ENCODE peak calls at places on chromosome 3, in nine cellular contexts. One of them, this sample, is unnamed.

GRCh38 chr3:175651716-175652115 is 792.6 kb downstream of the NAALADL2 start:
- DNase-seq in astrocyte: no peak
- DNase-seq in cardiac fibroblast: no peak
- DNase-seq in esophagus muscularis mucosa: no peak
- DNase-seq in esophagus squamous epithelium: no peak
- DNase-seq in PC-3: no peak
- DNase-seq in fibroblast of lung: no peak
- DNase-seq in heart left ventricle: no peak
- DNase-seq in CD8-positive, alpha-beta T cell: no peak
- DNase-seq in this sample: no peak

GRCh38 chr3:31116651-31117050 is 222.2 kb upstream of the GADL1 start:
- DNase-seq in cardiac fibroblast: peak
- DNase-seq in CD8-positive, alpha-beta T cell: no peak
- DNase-seq in fibroblast of lung: peak
- DNase-seq in PC-3: peak
- DNase-seq in astrocyte: peak
- DNase-seq in esophagus squamous epithelium: no peak
- DNase-seq in heart left ventricle: no peak
- DNase-seq in esophagus muscularis mucosa: no peak
- DNase-seq in this sample: no peak

GRCh38 chr3:88058322-88058592 is 548 bp downstream of the CGGBP1 start:
- DNase-seq in CD8-positive, alpha-beta T cell: no peak
- DNase-seq in fibroblast of lung: no peak
- DNase-seq in cardiac fibroblast: no peak
- DNase-seq in heart left ventricle: no peak
- DNase-seq in esophagus muscularis mucosa: no peak
- DNase-seq in esophagus squamous epithelium: no peak
- DNase-seq in PC-3: peak
- DNase-seq in astrocyte: no peak
- DNase-seq in this sample: no peak

GRCh38 chr3:151171145-151171544 is 31.9 kb downstream of the GPR171 start:
- DNase-seq in heart left ventricle: no peak
- DNase-seq in CD8-positive, alpha-beta T cell: peak
- DNase-seq in fibroblast of lung: peak
- DNase-seq in esophagus muscularis mucosa: no peak
- DNase-seq in cardiac fibroblast: no peak
- DNase-seq in astrocyte: no peak
- DNase-seq in esophagus squamous epithelium: no peak
- DNase-seq in PC-3: no peak
- DNase-seq in this sample: peak

GRCh38 chr3:101204246-101204645 is 116.1 kb downstream of the IMPG2 start:
- DNase-seq in CD8-positive, alpha-beta T cell: no peak
- DNase-seq in fibroblast of lung: peak
- DNase-seq in esophagus squamous epithelium: no peak
- DNase-seq in astrocyte: no peak
- DNase-seq in PC-3: no peak
- DNase-seq in esophagus muscularis mucosa: no peak
- DNase-seq in heart left ventricle: no peak
- DNase-seq in cardiac fibroblast: peak
- DNase-seq in this sample: no peak

GRCh38 chr3:169969696-169970095 is 3.1 kb downstream of the SEC62 start:
- DNase-seq in fibroblast of lung: no peak
- DNase-seq in heart left ventricle: no peak
- DNase-seq in astrocyte: no peak
- DNase-seq in PC-3: no peak
- DNase-seq in esophagus squamous epithelium: no peak
- DNase-seq in CD8-positive, alpha-beta T cell: no peak
- DNase-seq in cardiac fibroblast: no peak
- DNase-seq in esophagus muscularis mucosa: no peak
- DNase-seq in this sample: no peak

GRCh38 chr3:46863261-46863782 is at the start of gene MYL3:
- DNase-seq in esophagus squamous epithelium: no peak
- DNase-seq in fibroblast of lung: no peak
- DNase-seq in cardiac fibroblast: no peak
- DNase-seq in CD8-positive, alpha-beta T cell: no peak
- DNase-seq in astrocyte: no peak
- DNase-seq in esophagus muscularis mucosa: no peak
- DNase-seq in heart left ventricle: peak
- DNase-seq in PC-3: no peak
- DNase-seq in this sample: no peak

GRCh38 chr3:112773864-112774263 is 72.8 kb downstream of the CD200R1L start:
- DNase-seq in PC-3: peak
- DNase-seq in astrocyte: peak
- DNase-seq in heart left ventricle: no peak
- DNase-seq in fibroblast of lung: peak
- DNase-seq in esophagus squamous epithelium: no peak
- DNase-seq in CD8-positive, alpha-beta T cell: peak
- DNase-seq in esophagus muscularis mucosa: no peak
- DNase-seq in cardiac fibroblast: no peak
- DNase-seq in this sample: peak

GRCh38 chr3:65915477-65915876 is 123.2 kb downstream of the MAGI1 start:
- DNase-seq in fibroblast of lung: no peak
- DNase-seq in esophagus squamous epithelium: no peak
- DNase-seq in heart left ventricle: no peak
- DNase-seq in CD8-positive, alpha-beta T cell: no peak
- DNase-seq in PC-3: no peak
- DNase-seq in cardiac fibroblast: no peak
- DNase-seq in astrocyte: no peak
- DNase-seq in esophagus muscularis mucosa: no peak
- DNase-seq in this sample: no peak

GRCh38 chr3:172446198-172446597 is 2.1 kb downstream of the GHSR start:
- DNase-seq in fibroblast of lung: no peak
- DNase-seq in heart left ventricle: no peak
- DNase-seq in cardiac fibroblast: no peak
- DNase-seq in CD8-positive, alpha-beta T cell: no peak
- DNase-seq in esophagus muscularis mucosa: no peak
- DNase-seq in PC-3: peak
- DNase-seq in esophagus squamous epithelium: no peak
- DNase-seq in astrocyte: no peak
- DNase-seq in this sample: no peak

GRCh38 chr3:47423548-47424145 is 42.8 kb downstream of the PTPN23 start:
- DNase-seq in esophagus squamous epithelium: no peak
- DNase-seq in PC-3: no peak
- DNase-seq in esophagus muscularis mucosa: no peak
- DNase-seq in fibroblast of lung: no peak
- DNase-seq in CD8-positive, alpha-beta T cell: no peak
- DNase-seq in astrocyte: no peak
- DNase-seq in heart left ventricle: no peak
- DNase-seq in cardiac fibroblast: no peak
- DNase-seq in this sample: no peak

DNA sequence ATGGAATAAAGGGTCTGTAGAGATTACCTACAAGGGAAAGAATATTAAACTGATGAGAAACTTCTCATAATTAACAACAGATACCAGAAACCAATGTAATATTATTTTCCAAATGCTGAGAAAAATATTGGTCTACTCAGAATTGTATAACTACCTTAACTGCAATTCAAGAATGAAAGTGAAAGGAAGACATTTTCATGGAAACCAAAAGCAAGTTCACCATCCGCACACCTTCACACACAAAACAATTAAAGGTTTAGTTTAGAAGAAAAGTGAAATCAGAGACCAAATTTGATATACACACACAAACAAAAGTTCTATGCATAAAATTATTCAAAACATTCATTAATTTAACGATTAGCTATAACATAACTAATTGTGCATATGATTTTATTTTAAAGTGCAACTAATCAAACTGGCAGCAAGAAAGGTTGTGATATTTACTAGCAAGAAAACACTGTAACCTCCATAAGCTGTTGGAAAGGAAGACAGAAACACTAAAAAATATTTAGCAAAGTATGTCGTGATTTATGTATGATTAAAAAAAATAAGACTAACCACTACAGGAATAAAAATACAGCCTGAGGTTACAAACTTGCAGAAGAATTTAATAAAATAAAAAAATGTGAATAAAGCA is 395.5 kb downstream of the FGF12 start:
- DNase-seq in esophagus muscularis mucosa: no peak
- DNase-seq in CD8-positive, alpha-beta T cell: no peak
- DNase-seq in PC-3: no peak
- DNase-seq in astrocyte: no peak
- DNase-seq in cardiac fibroblast: no peak
- DNase-seq in heart left ventricle: no peak
- DNase-seq in fibroblast of lung: no peak
- DNase-seq in esophagus squamous epithelium: no peak
- DNase-seq in this sample: no peak
- TF ChIP-seq CTCF in esophagus muscularis mucosa: no peak
- TF ChIP-seq CTCF in CD8-positive, alpha-beta T cell: no peak
- TF ChIP-seq CTCF in PC-3: no peak
- TF ChIP-seq CTCF in astrocyte: no peak
- TF ChIP-seq CTCF in cardiac fibroblast: no peak
- TF ChIP-seq CTCF in heart left ventricle: no peak
- TF ChIP-seq CTCF in fibroblast of lung: no peak
- TF ChIP-seq CTCF in esophagus squamous epithelium: no peak
- TF ChIP-seq CTCF in this sample: no peak

GRCh38 chr3:194251007-194251406 is 100.1 kb downstream of the CPN2 start:
- DNase-seq in esophagus muscularis mucosa: no peak
- DNase-seq in CD8-positive, alpha-beta T cell: no peak
- DNase-seq in esophagus squamous epithelium: no peak
- DNase-seq in astrocyte: no peak
- DNase-seq in cardiac fibroblast: no peak
- DNase-seq in heart left ventricle: no peak
- DNase-seq in fibroblast of lung: no peak
- DNase-seq in PC-3: no peak
- DNase-seq in this sample: no peak

GRCh38 chr3:194251461-194251860 is 99.7 kb downstream of the CPN2 start:
- DNase-seq in esophagus squamous epithelium: no peak
- DNase-seq in heart left ventricle: no peak
- DNase-seq in PC-3: no peak
- DNase-seq in CD8-positive, alpha-beta T cell: no peak
- DNase-seq in astrocyte: no peak
- DNase-seq in fibroblast of lung: no peak
- DNase-seq in cardiac fibroblast: no peak
- DNase-seq in esophagus muscularis mucosa: no peak
- DNase-seq in this sample: no peak

GRCh38 chr3:194251891-194252560 is 99.1 kb downstream of the CPN2 start:
- DNase-seq in esophagus squamous epithelium: no peak
- DNase-seq in cardiac fibroblast: no peak
- DNase-seq in fibroblast of lung: no peak
- DNase-seq in esophagus muscularis mucosa: no peak
- DNase-seq in PC-3: no peak
- DNase-seq in heart left ventricle: no peak
- DNase-seq in CD8-positive, alpha-beta T cell: no peak
- DNase-seq in astrocyte: no peak
- DNase-seq in this sample: no peak

GRCh38 chr3:194249323-194250103 is 101.6 kb downstream of the CPN2 start:
- DNase-seq in astrocyte: no peak
- DNase-seq in cardiac fibroblast: peak
- DNase-seq in heart left ventricle: no peak
- DNase-seq in PC-3: no peak
- DNase-seq in CD8-positive, alpha-beta T cell: no peak
- DNase-seq in esophagus squamous epithelium: no peak
- DNase-seq in esophagus muscularis mucosa: no peak
- DNase-seq in fibroblast of lung: no peak
- DNase-seq in this sample: no peak

DNA sequence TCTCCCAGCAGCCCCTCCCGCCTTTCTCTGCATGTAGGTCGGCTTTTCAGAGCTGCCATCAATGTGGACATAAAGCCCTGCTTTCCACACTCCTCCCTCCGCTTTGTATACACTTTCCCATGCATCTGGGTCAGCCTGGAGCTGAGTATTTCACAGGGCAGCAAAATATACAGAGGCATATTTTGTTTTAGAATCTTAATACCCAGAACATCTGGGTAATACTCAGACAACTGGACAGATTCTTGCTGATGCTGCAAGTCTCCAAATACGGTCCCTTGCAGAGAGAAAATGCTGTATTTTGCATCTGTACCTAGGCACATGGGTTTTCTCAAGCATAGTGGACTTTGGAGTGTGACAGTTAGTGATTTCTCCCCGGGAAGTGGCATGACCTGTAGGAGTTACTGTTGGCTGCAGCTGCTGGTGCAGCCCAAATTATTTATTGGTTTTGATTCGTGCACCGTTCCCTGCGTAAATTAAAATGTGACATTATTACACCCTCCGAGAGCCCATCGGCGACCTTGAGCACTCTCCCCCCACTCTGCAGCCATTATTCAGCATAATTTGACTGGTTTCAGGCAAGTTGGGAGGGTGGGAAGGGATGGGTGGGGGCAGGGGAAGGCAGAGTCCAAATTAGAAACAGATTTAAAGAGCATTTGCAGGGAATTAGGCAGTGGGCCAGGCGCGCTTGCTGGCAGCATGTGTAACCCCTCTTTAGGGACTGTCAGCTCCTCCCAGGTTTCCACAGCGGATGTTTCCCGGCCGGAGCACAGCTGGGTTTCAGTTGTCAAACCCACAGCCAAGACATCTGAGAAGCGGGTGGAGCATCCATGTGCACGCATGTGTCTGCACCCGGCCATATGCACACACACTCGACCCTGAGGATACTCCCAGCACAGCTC is 100.8 kb downstream of the CPN2 start:
- DNase-seq in esophagus muscularis mucosa: no peak
- DNase-seq in heart left ventricle: peak
- DNase-seq in cardiac fibroblast: peak
- DNase-seq in CD8-positive, alpha-beta T cell: no peak
- DNase-seq in PC-3: no peak
- DNase-seq in astrocyte: peak
- DNase-seq in esophagus squamous epithelium: no peak
- DNase-seq in fibroblast of lung: peak
- DNase-seq in this sample: no peak
- H3K4me3 ChIP-seq in esophagus muscularis mucosa: peak
- H3K4me3 ChIP-seq in heart left ventricle: no peak
- H3K4me3 ChIP-seq in cardiac fibroblast: no peak
- H3K4me3 ChIP-seq in CD8-positive, alpha-beta T cell: no peak
- H3K4me3 ChIP-seq in PC-3: no peak
- H3K4me3 ChIP-seq in astrocyte: no peak
- H3K4me3 ChIP-seq in esophagus squamous epithelium: no peak
- H3K4me3 ChIP-seq in fibroblast of lung: no peak
- H3K4me3 ChIP-seq in this sample: no peak

GRCh38 chr3:5806192-5806591 is 618.7 kb downstream of the EDEM1 start:
- DNase-seq in esophagus muscularis mucosa: no peak
- DNase-seq in cardiac fibroblast: no peak
- DNase-seq in fibroblast of lung: no peak
- DNase-seq in esophagus squamous epithelium: no peak
- DNase-seq in CD8-positive, alpha-beta T cell: no peak
- DNase-seq in PC-3: peak
- DNase-seq in astrocyte: no peak
- DNase-seq in heart left ventricle: no peak
- DNase-seq in this sample: no peak
- TF ChIP-seq CTCF in esophagus muscularis mucosa: no peak
- TF ChIP-seq CTCF in cardiac fibroblast: no peak
- TF ChIP-seq CTCF in fibroblast of lung: no peak
- TF ChIP-seq CTCF in esophagus squamous epithelium: no peak
- TF ChIP-seq CTCF in CD8-positive, alpha-beta T cell: no peak
- TF ChIP-seq CTCF in PC-3: peak
- TF ChIP-seq CTCF in astrocyte: peak
- TF ChIP-seq CTCF in heart left ventricle: no peak
- TF ChIP-seq CTCF in this sample: peak

DNA sequence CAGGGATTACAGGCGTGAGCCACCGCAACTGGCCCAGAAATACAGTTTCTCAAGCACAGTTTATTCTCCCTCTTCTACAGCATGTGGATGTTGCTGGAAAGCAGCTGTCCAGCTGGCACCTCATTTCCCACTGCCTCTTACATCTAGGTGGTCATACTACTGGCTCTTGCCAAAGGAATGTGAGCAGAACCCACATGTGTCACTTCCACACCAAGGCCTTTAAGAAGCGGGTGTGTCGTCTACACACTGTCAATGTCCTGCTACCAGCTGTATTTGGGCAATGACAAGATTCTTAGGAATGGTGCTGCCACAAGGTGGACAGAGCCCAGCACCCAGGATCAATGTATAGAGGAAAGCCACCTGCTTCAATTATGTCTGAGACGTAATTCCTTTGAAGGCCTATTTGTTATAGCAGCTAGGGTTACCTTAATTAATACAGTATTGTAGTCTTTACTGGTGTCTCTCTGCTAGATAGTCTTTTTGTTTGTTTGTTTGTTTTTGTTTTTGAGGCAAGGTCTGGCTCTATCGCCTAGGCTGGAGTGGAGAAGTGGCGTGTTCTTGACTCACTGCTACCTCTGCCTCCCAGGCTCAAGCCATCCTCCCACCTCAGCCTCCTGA is 15.1 kb upstream of the RAB7A start:
- DNase-seq in CD8-positive, alpha-beta T cell: no peak
- DNase-seq in fibroblast of lung: no peak
- DNase-seq in esophagus squamous epithelium: no peak
- DNase-seq in heart left ventricle: no peak
- DNase-seq in PC-3: peak
- DNase-seq in cardiac fibroblast: no peak
- DNase-seq in esophagus muscularis mucosa: no peak
- DNase-seq in astrocyte: no peak
- DNase-seq in this sample: no peak
- H3K4me3 ChIP-seq in CD8-positive, alpha-beta T cell: no peak
- H3K4me3 ChIP-seq in fibroblast of lung: no peak
- H3K4me3 ChIP-seq in esophagus squamous epithelium: no peak
- H3K4me3 ChIP-seq in heart left ventricle: no peak
- H3K4me3 ChIP-seq in PC-3: no peak
- H3K4me3 ChIP-seq in cardiac fibroblast: no peak
- H3K4me3 ChIP-seq in esophagus muscularis mucosa: no peak
- H3K4me3 ChIP-seq in astrocyte: no peak
- H3K4me3 ChIP-seq in this sample: no peak

This sample was measured in GM12864.